ENCODE peak calls at places on chromosomes 13 and 19, in five cellular contexts. One of them, this sample, is unnamed.

GRCh38 chr19:42154471-42155323 is 22.5 kb upstream of the POU2F2 start:
- DNase-seq in stomach: no peak
- DNase-seq in IMR-90: no peak
- DNase-seq in NB4: no peak
- DNase-seq in tibial nerve: no peak
- DNase-seq in this sample: no peak

GRCh38 chr13:20291675-20292074 is 59.6 kb upstream of the GJB6 start:
- DNase-seq in stomach: no peak
- DNase-seq in IMR-90: no peak
- DNase-seq in NB4: peak; percentile 37
- DNase-seq in tibial nerve: no peak
- DNase-seq in this sample: no peak

GRCh38 chr13:83281666-83282065 is 600.6 kb downstream of the SLITRK1 start:
- DNase-seq in stomach: no peak
- DNase-seq in IMR-90: no peak
- DNase-seq in NB4: no peak
- DNase-seq in tibial nerve: no peak
- DNase-seq in this sample: no peak

GRCh38 chr19:18940791-18941627 is at the start of gene HOMER3:
- DNase-seq in stomach: peak; percentile 86
- DNase-seq in IMR-90: peak; percentile 39
- DNase-seq in NB4: peak; percentile 74
- DNase-seq in tibial nerve: peak; percentile 81
- DNase-seq in this sample: peak; percentile 66

GRCh38 chr19:30047355-30047895 is 105.4 kb downstream of the URI1 start:
- DNase-seq in stomach: no peak
- DNase-seq in IMR-90: no peak
- DNase-seq in NB4: no peak
- DNase-seq in tibial nerve: no peak
- DNase-seq in this sample: no peak

GRCh38 chr19:57103573-57104277 is 16.1 kb upstream of the USP29 start:
- DNase-seq in stomach: peak; percentile 41
- DNase-seq in IMR-90: peak; percentile 47
- DNase-seq in NB4: peak; percentile 61
- DNase-seq in tibial nerve: peak; percentile 73
- DNase-seq in this sample: peak; percentile 81

GRCh38 chr13:113327391-113327765 is 30.3 kb downstream of the LAMP1 start:
- DNase-seq in stomach: no peak
- DNase-seq in IMR-90: no peak
- DNase-seq in NB4: peak; percentile 39
- DNase-seq in tibial nerve: no peak
- DNase-seq in this sample: no peak

GRCh38 chr19:47510516-47511127 is 4.2 kb downstream of the NAPA start:
- DNase-seq in stomach: no peak
- DNase-seq in IMR-90: no peak
- DNase-seq in NB4: no peak
- DNase-seq in tibial nerve: no peak
- DNase-seq in this sample: no peak

GRCh38 chr19:13329766-13330165 is 176.5 kb downstream of the CACNA1A start:
- DNase-seq in stomach: no peak
- DNase-seq in IMR-90: peak; percentile 31
- DNase-seq in NB4: no peak
- DNase-seq in tibial nerve: no peak
- DNase-seq in this sample: no peak

GRCh38 chr13:85657942-85658341 is 141.3 kb downstream of the SLITRK6 start:
- DNase-seq in stomach: no peak
- DNase-seq in IMR-90: no peak
- DNase-seq in NB4: no peak
- DNase-seq in tibial nerve: no peak
- DNase-seq in this sample: no peak

GRCh38 chr13:101383595-101383994 is 32.7 kb downstream of the NALCN start:
- DNase-seq in stomach: no peak
- DNase-seq in IMR-90: no peak
- DNase-seq in NB4: no peak
- DNase-seq in tibial nerve: no peak
- DNase-seq in this sample: no peak

GRCh38 chr19:29277107-29277506 is 64.2 kb upstream of the UQCRFS1 start:
- DNase-seq in stomach: no peak
- DNase-seq in IMR-90: no peak
- DNase-seq in NB4: peak; percentile 87
- DNase-seq in tibial nerve: no peak
- DNase-seq in this sample: no peak

GRCh38 chr13:102800145-102801041 is 1.5 kb downstream of the BIVM start:
- DNase-seq in stomach: peak; percentile 83
- DNase-seq in IMR-90: peak; percentile 68
- DNase-seq in NB4: peak; percentile 92
- DNase-seq in tibial nerve: peak; percentile 63
- DNase-seq in this sample: peak; percentile 87

GRCh38 chr13:102799544-102800144 is 725 bp downstream of the BIVM start:
- DNase-seq in stomach: peak; percentile 29
- DNase-seq in IMR-90: peak; percentile 5
- DNase-seq in NB4: no peak
- DNase-seq in tibial nerve: no peak
- DNase-seq in this sample: no peak

GRCh38 chr13:102793583-102794355 is 5.0 kb downstream of the POGLUT2 start:
- DNase-seq in stomach: no peak
- DNase-seq in IMR-90: no peak
- DNase-seq in NB4: no peak
- DNase-seq in tibial nerve: no peak
- DNase-seq in this sample: no peak

DNA sequence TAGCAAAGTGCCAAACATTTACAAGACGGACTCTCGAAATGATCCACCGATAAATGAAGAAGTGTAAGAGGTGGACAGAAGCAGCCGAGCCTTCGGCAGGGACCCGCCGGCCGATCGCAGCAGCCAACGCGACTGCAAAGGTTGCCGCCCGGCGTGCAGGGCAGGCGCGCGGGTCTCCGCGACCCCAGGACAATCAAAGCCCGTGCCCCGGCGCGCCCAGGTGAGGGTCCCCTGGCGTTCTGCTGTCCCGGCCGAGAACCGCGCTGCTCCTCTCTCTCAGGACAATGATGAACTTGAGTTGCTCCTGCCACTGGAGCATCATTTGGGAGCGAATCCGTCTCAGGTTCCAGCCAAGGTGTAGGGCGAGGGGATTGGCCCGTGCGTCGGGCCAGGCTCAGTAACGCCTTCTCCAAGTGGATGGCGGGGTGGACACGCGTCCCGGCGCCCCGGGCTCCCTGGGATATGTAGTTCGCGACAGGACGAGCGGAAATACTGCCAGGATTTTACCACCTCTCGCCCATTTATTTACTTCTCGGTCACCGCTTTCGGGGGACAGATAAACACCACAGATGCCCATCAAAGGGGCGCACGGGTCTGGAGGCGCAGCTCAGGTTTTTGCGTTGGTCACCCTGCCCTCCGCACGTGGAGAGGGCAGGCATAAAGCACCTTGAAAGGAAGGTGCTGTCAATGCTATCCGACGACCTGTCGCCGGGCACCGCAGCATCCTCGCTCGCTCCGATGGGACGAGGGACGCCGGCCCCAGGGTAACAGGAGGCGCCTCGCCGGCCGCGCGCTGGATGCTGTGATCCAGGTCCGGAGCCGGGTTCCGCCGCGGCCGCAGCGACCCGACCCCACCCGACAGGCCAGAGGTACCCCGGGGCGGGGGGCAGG is at the start of the genes BIVM and POGLUT2:
- DNase-seq in stomach: peak; percentile 90
- DNase-seq in IMR-90: peak; percentile 91
- DNase-seq in NB4: peak; percentile 96
- DNase-seq in tibial nerve: peak; percentile 84
- DNase-seq in this sample: peak; percentile 86
- TF ChIP-seq POLR2A in stomach: no peak
- TF ChIP-seq POLR2A in IMR-90: no peak
- TF ChIP-seq POLR2A in NB4: peak; percentile 57
- TF ChIP-seq POLR2A in tibial nerve: no peak
- TF ChIP-seq POLR2A in this sample: no peak

GRCh38 chr19:49658566-49659442 is 6.9 kb downstream of the IRF3 start:
- DNase-seq in stomach: no peak
- DNase-seq in IMR-90: no peak
- DNase-seq in NB4: no peak
- DNase-seq in tibial nerve: no peak
- DNase-seq in this sample: no peak

GRCh38 chr19:49660338-49660961 is 5.2 kb downstream of the IRF3 start:
- DNase-seq in stomach: no peak
- DNase-seq in IMR-90: no peak
- DNase-seq in NB4: no peak
- DNase-seq in tibial nerve: no peak
- DNase-seq in this sample: no peak

GRCh38 chr19:49664171-49665070 is 1.2 kb downstream of the IRF3 start:
- DNase-seq in stomach: peak; percentile 93
- DNase-seq in IMR-90: peak; percentile 67
- DNase-seq in NB4: peak; percentile 78
- DNase-seq in tibial nerve: peak; percentile 93
- DNase-seq in this sample: peak; percentile 92

GRCh38 chr19:49663224-49663623 is 2.4 kb downstream of the IRF3 start:
- DNase-seq in stomach: no peak
- DNase-seq in IMR-90: no peak
- DNase-seq in NB4: no peak
- DNase-seq in tibial nerve: no peak
- DNase-seq in this sample: no peak

DNA sequence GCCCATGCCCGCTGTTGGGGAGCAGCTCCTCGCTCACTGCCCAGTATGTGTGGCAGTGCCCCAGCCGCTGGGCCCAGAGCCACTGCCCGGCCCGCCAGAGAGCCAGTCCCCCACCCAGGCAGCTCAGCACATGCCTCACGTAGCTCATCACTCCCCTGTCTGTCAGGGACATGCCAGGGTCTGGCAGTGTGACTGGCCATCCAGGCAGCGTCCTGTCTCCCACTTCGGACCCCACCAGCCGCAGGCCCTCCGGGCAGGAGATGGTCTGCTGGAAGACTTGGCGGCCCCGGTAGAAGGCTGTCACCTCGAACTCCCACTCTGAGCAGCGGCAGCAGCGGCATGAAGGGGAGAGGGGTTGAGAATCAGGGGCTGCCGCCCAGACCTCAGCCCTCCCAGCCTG is 3.6 kb downstream of the IRF3 start:
- DNase-seq in stomach: no peak
- DNase-seq in IMR-90: no peak
- DNase-seq in NB4: no peak
- DNase-seq in tibial nerve: no peak
- DNase-seq in this sample: no peak
- TF ChIP-seq POLR2A in stomach: no peak
- TF ChIP-seq POLR2A in IMR-90: no peak
- TF ChIP-seq POLR2A in NB4: no peak
- TF ChIP-seq POLR2A in tibial nerve: no peak
- TF ChIP-seq POLR2A in this sample: no peak

GRCh38 chr19:6272913-6273600 is 6.7 kb downstream of the MLLT1 start:
- DNase-seq in stomach: no peak
- DNase-seq in IMR-90: no peak
- DNase-seq in NB4: no peak
- DNase-seq in tibial nerve: no peak
- DNase-seq in this sample: no peak

GRCh38 chr19:6274756-6275155 is 5.0 kb downstream of the MLLT1 start:
- DNase-seq in stomach: no peak
- DNase-seq in IMR-90: no peak
- DNase-seq in NB4: no peak
- DNase-seq in tibial nerve: no peak
- DNase-seq in this sample: no peak

GRCh38 chr19:6275170-6275744 is 4.5 kb downstream of the MLLT1 start:
- DNase-seq in stomach: no peak
- DNase-seq in IMR-90: no peak
- DNase-seq in NB4: no peak
- DNase-seq in tibial nerve: no peak
- DNase-seq in this sample: no peak

GRCh38 chr19:6272411-6272791 is 7.4 kb downstream of the MLLT1 start:
- DNase-seq in stomach: no peak
- DNase-seq in IMR-90: no peak
- DNase-seq in NB4: no peak
- DNase-seq in tibial nerve: no peak
- DNase-seq in this sample: no peak

DNA sequence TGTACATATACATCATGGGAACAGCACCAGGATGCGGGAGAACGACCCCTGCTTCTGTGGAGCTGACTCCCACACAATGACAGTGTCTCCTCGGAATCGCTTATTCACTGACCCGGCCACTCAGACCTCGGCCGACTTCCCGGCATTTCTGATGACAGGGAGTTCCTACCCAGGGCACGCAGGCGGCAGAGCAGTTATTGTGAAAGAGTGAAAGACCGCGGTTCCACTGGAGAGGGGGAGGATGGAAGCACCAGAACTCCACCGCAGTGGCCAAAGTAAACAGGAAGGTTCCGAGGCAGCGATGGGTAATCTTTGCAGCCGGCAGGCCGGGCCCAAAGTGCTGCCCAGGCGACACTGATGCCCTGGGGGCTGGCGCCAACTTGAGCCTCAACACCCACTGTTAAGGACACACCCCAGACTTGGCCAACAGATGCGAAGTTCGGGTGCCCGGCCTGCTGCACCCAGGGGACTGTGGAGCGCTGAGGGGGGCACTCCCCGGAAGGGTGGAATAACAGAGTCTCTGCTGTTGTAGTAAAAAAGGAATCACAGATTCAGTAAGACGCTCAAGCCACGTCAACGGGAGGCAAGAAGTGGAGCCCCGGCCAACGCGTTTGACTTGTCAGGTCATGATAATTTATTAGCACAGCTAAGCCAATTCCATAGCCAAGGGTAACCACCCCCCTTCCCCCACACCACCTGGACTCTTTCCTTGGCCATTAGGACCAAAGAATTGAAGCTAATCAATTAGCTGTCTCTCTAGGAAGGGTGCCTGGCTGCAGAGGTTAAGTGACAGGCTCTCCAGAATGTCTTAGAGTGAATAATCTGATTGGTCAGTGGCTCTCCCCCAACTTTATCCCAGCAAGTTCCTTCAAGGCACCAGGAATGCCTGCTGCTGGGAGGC is 5.8 kb downstream of the MLLT1 start:
- DNase-seq in stomach: peak; percentile 83
- DNase-seq in IMR-90: peak; percentile 88
- DNase-seq in NB4: peak; percentile 84
- DNase-seq in tibial nerve: peak; percentile 85
- DNase-seq in this sample: no peak
- TF ChIP-seq POLR2A in stomach: no peak
- TF ChIP-seq POLR2A in IMR-90: peak; percentile 50
- TF ChIP-seq POLR2A in NB4: no peak
- TF ChIP-seq POLR2A in tibial nerve: no peak
- TF ChIP-seq POLR2A in this sample: no peak

DNA sequence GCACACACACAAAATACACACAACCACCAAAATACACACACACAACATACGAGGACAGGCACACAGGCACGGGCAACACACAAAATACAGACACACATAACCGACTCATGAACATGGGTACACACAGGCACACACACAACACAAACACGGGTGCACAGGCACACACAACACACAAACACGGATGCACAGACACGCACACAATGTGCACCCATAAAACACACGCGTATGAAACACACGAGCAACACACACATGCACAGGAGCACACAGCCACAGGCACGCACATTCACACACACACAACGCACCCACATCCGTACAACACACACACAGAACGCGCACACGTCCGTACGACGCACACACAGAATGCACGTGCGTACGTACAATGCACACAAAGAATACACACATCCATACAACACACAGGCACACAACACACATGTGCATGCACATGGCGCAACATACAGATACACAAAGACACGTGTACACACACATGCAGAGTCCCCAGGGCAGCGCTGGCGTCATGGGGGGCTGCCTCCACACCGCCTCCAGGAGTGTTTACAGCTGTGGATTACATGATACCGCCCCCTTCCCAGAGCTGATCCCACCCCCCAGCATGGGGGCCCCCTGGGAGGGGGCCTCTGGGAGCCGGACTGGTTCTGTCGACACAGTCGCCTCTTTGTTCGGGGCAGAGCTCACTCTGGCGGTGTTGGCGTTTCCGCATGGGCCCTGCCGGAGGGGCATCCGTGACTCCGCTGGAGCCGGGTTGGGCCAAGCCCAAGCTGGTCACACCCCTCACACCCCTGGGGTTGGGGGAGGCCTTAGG is 2.9 kb downstream of the SBNO2 start:
- DNase-seq in stomach: no peak
- DNase-seq in IMR-90: no peak
- DNase-seq in NB4: no peak
- DNase-seq in tibial nerve: no peak
- DNase-seq in this sample: no peak
- TF ChIP-seq POLR2A in stomach: no peak
- TF ChIP-seq POLR2A in IMR-90: no peak
- TF ChIP-seq POLR2A in NB4: no peak
- TF ChIP-seq POLR2A in tibial nerve: no peak
- TF ChIP-seq POLR2A in this sample: no peak